ENCODE peak calls at places on chromosomes 5 and 9, in seven cellular contexts. U is HCT116, C is GM13976, W is tibial artery, J is fibroblast of pulmonary artery, S is lower leg skin, N is A549. D is an unnamed sample.

GRCh38 chr5:89047591-89047990 is 164.6 kb upstream of the MEF2C start:
- DNase-seq in J (no peak), C (no peak), N (no peak), U (no peak), S (no peak), W (no peak), D (no peak)

GRCh38 chr9:112487799-112488345 is 1.2 kb downstream of the KIAA1958 start:
- DNase-seq in U (no peak), S (no peak), W (no peak), J (no peak), C (no peak), N (no peak), D (no peak)

GRCh38 chr9:68751556-68751955 is 46.5 kb downstream of the PIP5K1B start:
- DNase-seq in U (no peak), C (no peak), S (no peak), N (no peak), W (no peak), J (no peak), D (no peak)

GRCh38 chr9:136080716-136081112 is 14.4 kb downstream of the NACC2 start:
- DNase-seq in S (no peak), W (no peak), J (no peak), C (no peak), U (no peak), N (no peak), D (no peak)

GRCh38 chr5:61132559-61132958 is 29.7 kb downstream of the SMIM15 start:
- DNase-seq in C (no peak), N (no peak), S (no peak), J (peak), U (no peak), W (no peak), D (no peak)

GRCh38 chr5:99878830-99879229 is 656.3 kb upstream of the FAM174A start:
- DNase-seq in J (no peak), N (no peak), C (no peak), S (no peak), W (no peak), U (no peak), D (no peak)

GRCh38 chr5:110150199-110150598 is 460.5 kb downstream of the MAN2A1 start:
- DNase-seq in J (peak), S (no peak), U (no peak), N (no peak), W (no peak), C (no peak), D (no peak)

GRCh38 chr5:103216137-103216536 is 42.4 kb upstream of the MACIR start:
- DNase-seq in N (no peak), S (no peak), J (peak), W (no peak), U (no peak), C (no peak), D (no peak)

GRCh38 chr5:41094871-41095270 is 23.7 kb upstream of the MROH2B start:
- DNase-seq in W (no peak), C (no peak), N (peak), U (peak), J (peak), S (no peak), D (no peak)

GRCh38 chr5:88245893-88246244 is 22.8 kb downstream of the TMEM161B start:
- DNase-seq in W (no peak), C (no peak), S (no peak), J (no peak), U (no peak), N (no peak), D (no peak)

GRCh38 chr5:175880213-175880612 is 8.8 kb downstream of the CPLX2 start:
- DNase-seq in N (no peak), J (no peak), W (no peak), U (no peak), S (no peak), C (no peak), D (no peak)

GRCh38 chr5:103475629-103476240 is 86.9 kb downstream of the NUDT12 start:
- DNase-seq in S (no peak), N (peak), J (peak), U (peak), W (no peak), C (peak), D (no peak)

GRCh38 chr9:73034962-73035361 is 82.1 kb upstream of the ALDH1A1 start:
- DNase-seq in J (no peak), U (no peak), C (no peak), S (no peak), W (no peak), N (no peak), D (no peak)

GRCh38 chr9:21852751-21853150 is 50.3 kb downstream of the MTAP start:
- DNase-seq in J (no peak), U (no peak), S (no peak), C (peak), N (no peak), W (no peak), D (no peak)

GRCh38 chr5:33614039-33614438 is 173.3 kb downstream of the TARS1 start:
- DNase-seq in U (no peak), S (no peak), C (no peak), N (no peak), W (no peak), J (no peak), D (no peak)

GRCh38 chr5:179262126-179262920 is 82.9 kb downstream of the ADAMTS2 start:
- DNase-seq in C (no peak), J (no peak), W (no peak), S (peak), N (no peak), U (no peak), D (peak)

GRCh38 chr9:129482521-129483466 is 138.1 kb downstream of the C9orf50 start:
- DNase-seq in U (no peak), N (no peak), W (peak), C (peak), J (peak), S (peak), D (peak)

GRCh38 chr5:122101636-122102285 is 23.7 kb upstream of the LOX start:
- DNase-seq in C (peak), S (no peak), N (no peak), U (peak), J (peak), W (no peak), D (no peak)

GRCh38 chr9:8736805-8737204 is 937.2 kb upstream of the DMAC1 start:
- DNase-seq in U (no peak), J (no peak), N (no peak), C (no peak), S (no peak), W (no peak), D (no peak)

GRCh38 chr5:143041461-143041860 is 271.3 kb downstream of the ARHGAP26 start:
- DNase-seq in C (no peak), W (no peak), U (no peak), J (no peak), N (no peak), S (no peak), D (no peak)

GRCh38 chr5:30871191-30871590 is 322.3 kb upstream of the CDH6 start:
- DNase-seq in C (no peak), S (no peak), N (no peak), U (no peak), J (no peak), W (no peak), D (no peak)

GRCh38 chr9:129840024-129840423 is 4.8 kb downstream of the USP20 start:
- DNase-seq in U (no peak), N (no peak), S (no peak), W (no peak), J (no peak), C (no peak), D (no peak)

GRCh38 chr5:175542232-175542965 is 64.0 kb downstream of the SFXN1 start:
- DNase-seq in C (no peak), U (no peak), S (peak), J (no peak), W (no peak), N (no peak), D (no peak)

GRCh38 chr5:1936413-1936812 is 53.7 kb upstream of the IRX4 start:
- DNase-seq in U (peak), J (no peak), C (no peak), N (no peak), S (no peak), W (no peak), D (no peak)

GRCh38 chr5:124824637-124825158 is 78.3 kb upstream of the ZNF608 start:
- DNase-seq in C (no peak), J (peak), N (no peak), S (no peak), W (no peak), U (no peak), D (no peak)

GRCh38 chr5:103674739-103675138 is 112.2 kb upstream of the NUDT12 start:
- DNase-seq in J (peak), C (no peak), W (no peak), N (no peak), S (no peak), U (no peak), D (no peak)

GRCh38 chr5:76104027-76104426 is 20.8 kb downstream of the SV2C start:
- DNase-seq in C (no peak), N (no peak), W (no peak), U (no peak), S (no peak), J (peak), D (no peak)

GRCh38 chr9:125240649-125240999 is 519 bp downstream of the HSPA5 start:
- DNase-seq in C (peak), S (no peak), U (no peak), J (peak), W (no peak), N (no peak), D (no peak)

GRCh38 chr5:93717162-93717561 is 24.2 kb downstream of the POU5F2 start:
- DNase-seq in N (no peak), S (no peak), W (no peak), J (peak), U (no peak), C (no peak), D (no peak)

GRCh38 chr9:122327175-122327574 is 43.6 kb upstream of the PTGS1 start:
- DNase-seq in U (no peak), N (no peak), J (no peak), S (no peak), C (no peak), W (no peak), D (no peak)
- TF ChIP-seq CTCF in U (no peak), N (no peak), J (no peak), S (no peak), C (no peak), W (no peak), D (no peak)

GRCh38 chr5:10157085-10157669 is 92.5 kb downstream of the ATPSCKMT start:
- DNase-seq in N (no peak), C (no peak), S (no peak), J (no peak), U (no peak), W (no peak), D (no peak)
- TF ChIP-seq CTCF in N (no peak), C (no peak), S (no peak), J (no peak), U (no peak), W (no peak), D (no peak)

GRCh38 chr9:4228142-4228541 is 71.7 kb downstream of the GLIS3 start:
- DNase-seq in J (no peak), C (no peak), W (no peak), U (no peak), N (no peak), S (no peak), D (no peak)

GRCh38 chr9:4223434-4223833 is 76.4 kb downstream of the GLIS3 start:
- DNase-seq in W (no peak), C (no peak), U (no peak), J (no peak), S (no peak), N (no peak), D (no peak)

GRCh38 chr9:4224181-4224580 is 75.7 kb downstream of the GLIS3 start:
- DNase-seq in W (no peak), S (no peak), C (no peak), N (no peak), U (no peak), J (no peak), D (no peak)

GRCh38 chr9:4226331-4227250 is 73.3 kb downstream of the GLIS3 start:
- DNase-seq in U (no peak), N (no peak), J (no peak), W (no peak), S (no peak), C (no peak), D (no peak)

DNA sequence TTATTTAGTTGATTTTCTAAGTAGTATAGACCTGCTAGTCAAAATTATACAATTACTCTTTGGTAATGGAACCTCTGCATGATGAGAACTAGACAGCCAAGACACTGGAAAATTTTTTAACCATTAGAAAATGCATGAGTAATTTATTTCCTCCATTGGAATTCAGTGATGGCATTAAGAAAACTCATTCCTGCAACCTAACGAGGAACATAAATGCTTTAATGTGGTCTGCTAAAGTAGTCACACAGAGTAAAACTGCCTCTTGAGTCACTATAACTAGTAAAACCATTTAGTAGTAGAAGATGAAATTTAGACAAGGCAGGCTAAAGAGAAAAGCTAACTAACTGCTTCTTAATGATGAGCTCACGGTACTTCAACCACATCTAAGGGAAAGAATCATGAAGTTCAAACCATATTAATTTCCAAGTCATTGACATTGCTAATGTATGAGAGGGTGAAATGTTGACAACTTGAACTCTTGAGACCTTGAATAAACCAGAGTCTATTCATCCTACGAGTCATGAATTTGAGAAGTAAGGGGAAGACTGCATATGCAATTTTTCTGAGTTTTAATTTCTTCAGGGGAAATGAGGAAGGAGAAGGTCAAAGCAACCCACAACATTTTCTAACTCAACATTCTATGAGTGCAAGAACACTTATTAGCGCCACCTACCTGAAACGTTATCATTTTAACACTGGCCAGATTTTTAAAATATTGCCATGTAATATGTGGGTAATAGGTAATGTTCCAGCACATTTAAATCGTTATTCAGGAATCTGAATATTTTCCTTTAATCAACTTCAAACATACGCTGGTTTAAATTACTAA is 74.4 kb downstream of the GLIS3 start:
- DNase-seq in C (no peak), W (no peak), N (no peak), U (peak), S (no peak), J (peak), D (no peak)
- TF ChIP-seq CTCF in C (peak), W (no peak), N (peak), U (peak), S (no peak), J (no peak), D (no peak)

GRCh38 chr9:97556036-97556720 is 54.7 kb downstream of the TMOD1 start:
- DNase-seq in J (no peak), C (no peak), S (peak), W (no peak), N (no peak), U (no peak), D (no peak)

GRCh38 chr9:97557606-97558095 is 56.2 kb downstream of the TMOD1 start:
- DNase-seq in J (peak), N (no peak), S (peak), U (no peak), W (peak), C (no peak), D (no peak)

GRCh38 chr9:97558701-97559101 is 57.2 kb downstream of the TMOD1 start:
- DNase-seq in N (no peak), W (no peak), U (no peak), S (peak), C (peak), J (no peak), D (no peak)

GRCh38 chr9:97555164-97555563 is 53.7 kb downstream of the TMOD1 start:
- DNase-seq in J (peak), W (peak), C (no peak), S (peak), N (no peak), U (no peak), D (no peak)

GRCh38 chr9:97556721-97557605 is 55.5 kb downstream of the TMOD1 start:
- DNase-seq in W (peak), J (no peak), U (no peak), S (peak), C (no peak), N (no peak), D (no peak)
- TF ChIP-seq CTCF in W (no peak), J (no peak), U (no peak), S (no peak), C (no peak), N (no peak), D (no peak)

GRCh38 chr9:74644015-74644414 is 146.9 kb downstream of the RORB start:
- DNase-seq in N (no peak), W (no peak), C (no peak), J (no peak), S (no peak), U (no peak), D (no peak)

GRCh38 chr9:74643303-74643933 is 146.3 kb downstream of the RORB start:
- DNase-seq in N (no peak), S (no peak), W (no peak), J (no peak), C (no peak), U (no peak), D (no peak)

GRCh38 chr9:74642376-74642775 is 145.2 kb downstream of the RORB start:
- DNase-seq in C (no peak), W (no peak), S (no peak), U (no peak), J (no peak), N (no peak), D (no peak)

DNA sequence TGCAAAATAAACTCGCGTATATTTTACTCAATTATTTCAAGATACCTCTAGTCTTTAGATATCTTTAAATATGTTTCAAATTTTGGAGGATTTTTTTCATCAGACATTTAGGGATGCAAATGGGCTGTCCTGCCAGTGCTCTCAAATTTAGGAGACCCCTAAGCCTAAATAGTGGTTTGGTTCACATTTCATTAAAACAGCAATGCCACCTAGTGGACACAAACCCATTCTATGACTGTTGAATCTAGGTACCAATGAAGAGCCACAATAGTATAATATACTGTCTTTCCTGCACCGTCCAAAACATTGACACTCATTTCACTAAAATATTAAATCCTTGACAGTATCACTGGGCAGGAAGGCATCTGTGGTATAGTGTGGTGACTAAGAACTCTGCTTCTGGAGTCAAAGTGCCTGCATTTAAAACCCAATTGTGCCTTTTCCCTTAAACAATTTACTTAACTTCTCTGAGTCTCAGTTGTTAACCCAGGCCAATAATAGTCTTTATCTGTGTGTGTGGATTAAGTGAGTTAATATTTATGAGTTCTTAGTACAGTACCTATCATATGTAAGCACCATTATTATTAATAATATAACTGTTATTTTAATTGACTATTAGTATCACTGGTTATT is 148.0 kb downstream of the RORB start:
- DNase-seq in J (peak), S (no peak), C (peak), W (no peak), U (peak), N (no peak), D (no peak)
- TF ChIP-seq CTCF in J (peak), S (no peak), C (peak), W (peak), U (peak), N (peak), D (peak)

GRCh38 chr9:93944011-93944410 is 11.1 kb downstream of the BARX1 start:
- DNase-seq in J (no peak), C (no peak), U (no peak), N (no peak), W (no peak), S (no peak), D (no peak)
- TF ChIP-seq CTCF in J (no peak), C (no peak), U (no peak), N (no peak), W (no peak), S (no peak), D (no peak)

GRCh38 chr9:85483214-85483613 is 258.5 kb downstream of the AGTPBP1 start:
- DNase-seq in J (no peak), C (no peak), W (no peak), S (no peak), U (peak), N (no peak), D (no peak)
- TF ChIP-seq CTCF in J (no peak), C (no peak), W (no peak), S (no peak), U (peak), N (no peak), D (no peak)